ENCODE peak calls at places on chromosome 19, in six cellular contexts. D, W, G, V, Z and N are unnamed samples.

GRCh38 chr19:6847828-6848200 is 39.6 kb upstream of the ADGRE1 start:
- DNase-seq in D (no peak), W (no peak), G (no peak), V (no peak), Z (no peak), N (no peak)

GRCh38 chr19:57245959-57246358 is 5.5 kb downstream of the ZNF805 start:
- DNase-seq in D (no peak), W (no peak), G (no peak), V (no peak), Z (no peak), N (peak; percentile 64)

GRCh38 chr19:5667751-5668271 is 12.5 kb downstream of the MICOS13 start:
- DNase-seq in D (peak; percentile 90), W (no peak), G (no peak), V (no peak), Z (no peak), N (no peak)

GRCh38 chr19:10431943-10432735 is 11.8 kb downstream of the PDE4A start:
- DNase-seq in D (peak; percentile 85), W (no peak), G (no peak), V (peak; percentile 80), Z (peak; percentile 68), N (no peak)

GRCh38 chr19:44608391-44608821 is 5.0 kb upstream of the IGSF23 start:
- DNase-seq in D (no peak), W (no peak), G (no peak), V (no peak), Z (no peak), N (no peak)

GRCh38 chr19:2503521-2504109 is 27.7 kb downstream of the GADD45B start:
- DNase-seq in D (peak; percentile 79), W (no peak), G (no peak), V (no peak), Z (no peak), N (no peak)

GRCh38 chr19:51135004-51135403 is 7.1 kb upstream of the SIGLEC7 start:
- DNase-seq in D (no peak), W (no peak), G (no peak), V (no peak), Z (no peak), N (no peak)

GRCh38 chr19:8316351-8317125 is 4.6 kb downstream of the NDUFA7 start:
- DNase-seq in D (no peak), W (no peak), G (no peak), V (no peak), Z (no peak), N (no peak)

GRCh38 chr19:5323475-5323811 is 17.2 kb downstream of the PTPRS start:
- DNase-seq in D (no peak), W (no peak), G (no peak), V (no peak), Z (no peak), N (no peak)

GRCh38 chr19:39390460-39390758 is 497 bp downstream of the PAF1 start:
- DNase-seq in D (no peak), W (no peak), G (no peak), V (no peak), Z (peak; percentile 63), N (no peak)

GRCh38 chr19:15479391-15480345 is at the start of gene PGLYRP2:
- DNase-seq in D (peak; percentile 65), W (no peak), G (no peak), V (no peak), Z (no peak), N (no peak)

GRCh38 chr19:5536337-5536894 is 31.3 kb downstream of the TINCR start:
- DNase-seq in D (peak; percentile 97), W (no peak), G (peak; percentile 63), V (peak; percentile 37), Z (no peak), N (peak; percentile 91)

GRCh38 chr19:50649433-50650391 is at the start of gene C19orf81:
- DNase-seq in D (peak; percentile 93), W (no peak), G (no peak), V (no peak), Z (no peak), N (no peak)

GRCh38 chr19:42919757-42920079 is 2.0 kb upstream of the PSG6 start:
- DNase-seq in D (no peak), W (no peak), G (no peak), V (no peak), Z (no peak), N (peak; percentile 60)

GRCh38 chr19:1837625-1838105 is 10.6 kb downstream of the REXO1 start:
- DNase-seq in D (peak; percentile 93), W (no peak), G (no peak), V (no peak), Z (no peak), N (no peak)

GRCh38 chr19:41862445-41862986 is 2.5 kb downstream of the RPS19 start:
- DNase-seq in D (no peak), W (no peak), G (no peak), V (no peak), Z (no peak), N (no peak)

GRCh38 chr19:1896508-1896907 is 8.7 kb upstream of the ADAT3 start:
- DNase-seq in D (no peak), W (no peak), G (no peak), V (no peak), Z (no peak), N (no peak)

GRCh38 chr19:57403737-57404537 is 7.0 kb upstream of the ZNF17 start:
- DNase-seq in D (peak; percentile 44), W (no peak), G (no peak), V (no peak), Z (no peak), N (no peak)

GRCh38 chr19:23762884-23763711 is 4.4 kb upstream of the ZNF681 start:
- DNase-seq in D (peak; percentile 95), W (peak; percentile 27), G (peak; percentile 85), V (peak; percentile 88), Z (peak; percentile 24), N (peak; percentile 94)

GRCh38 chr19:42547927-42548326 is 19.6 kb upstream of the CEACAM1 start:
- DNase-seq in D (no peak), W (no peak), G (no peak), V (no peak), Z (no peak), N (no peak)

GRCh38 chr19:15587663-15588062 is 27.4 kb upstream of the CYP4F8 start:
- DNase-seq in D (no peak), W (no peak), G (peak; percentile 52), V (peak; percentile 28), Z (peak; percentile 49), N (peak; percentile 51)

GRCh38 chr19:45195764-45196163 is 17.2 kb downstream of the BLOC1S3 start:
- DNase-seq in D (no peak), W (no peak), G (no peak), V (no peak), Z (no peak), N (no peak)

GRCh38 chr19:54465367-54466109 is 2.0 kb upstream of the LENG9 start:
- DNase-seq in D (no peak), W (no peak), G (no peak), V (no peak), Z (no peak), N (no peak)

GRCh38 chr19:12670159-12670928 is 3.7 kb downstream of the WDR83 start:
- DNase-seq in D (peak; percentile 41), W (no peak), G (no peak), V (no peak), Z (no peak), N (no peak)
- TF ChIP-seq CTCF in D (no peak), W (no peak), G (no peak), V (no peak), Z (no peak), N (no peak)

DNA sequence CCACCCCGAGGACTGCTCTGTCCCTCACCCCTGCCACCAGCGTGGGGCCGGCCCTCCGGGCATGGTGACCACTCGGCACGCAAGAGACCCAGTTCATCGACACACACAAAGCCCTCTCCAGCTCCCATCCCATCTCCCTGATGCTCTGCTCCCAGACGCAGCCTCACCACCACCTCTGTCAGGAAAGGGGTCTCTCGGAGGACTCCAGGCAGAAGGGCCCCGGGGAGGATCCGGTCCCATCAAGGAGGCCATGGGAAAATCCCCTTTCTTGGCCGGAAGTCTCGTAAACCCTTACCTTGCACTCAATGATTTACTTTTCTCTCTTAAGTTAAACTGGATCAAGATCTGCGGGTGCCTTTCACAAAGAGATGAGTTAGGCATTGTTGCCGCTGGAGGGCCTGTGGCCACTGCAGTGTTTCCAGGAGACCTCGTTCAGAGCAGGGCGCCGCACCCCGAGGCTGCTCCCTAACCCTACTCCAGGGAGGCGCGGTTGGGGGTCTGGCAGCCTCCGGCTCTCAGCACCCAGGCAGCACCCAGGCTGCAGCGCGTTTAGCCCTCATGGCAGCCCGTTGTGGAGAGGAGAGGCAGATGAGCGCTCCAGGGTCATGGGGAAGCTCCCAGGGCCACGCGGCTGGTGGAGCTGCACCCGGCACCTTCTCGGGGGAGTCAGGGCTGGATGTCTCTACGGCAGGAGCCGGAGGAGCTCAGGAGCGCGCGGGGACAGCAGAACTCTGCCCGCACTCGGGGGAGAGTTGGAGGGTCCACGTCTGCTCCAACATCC is 31.0 kb downstream of the C2CD4C start:
- DNase-seq in D (peak; percentile 48), W (no peak), G (no peak), V (no peak), Z (no peak), N (no peak)
- TF ChIP-seq CTCF in D (no peak), W (no peak), G (no peak), V (no peak), Z (no peak), N (no peak)

DNA sequence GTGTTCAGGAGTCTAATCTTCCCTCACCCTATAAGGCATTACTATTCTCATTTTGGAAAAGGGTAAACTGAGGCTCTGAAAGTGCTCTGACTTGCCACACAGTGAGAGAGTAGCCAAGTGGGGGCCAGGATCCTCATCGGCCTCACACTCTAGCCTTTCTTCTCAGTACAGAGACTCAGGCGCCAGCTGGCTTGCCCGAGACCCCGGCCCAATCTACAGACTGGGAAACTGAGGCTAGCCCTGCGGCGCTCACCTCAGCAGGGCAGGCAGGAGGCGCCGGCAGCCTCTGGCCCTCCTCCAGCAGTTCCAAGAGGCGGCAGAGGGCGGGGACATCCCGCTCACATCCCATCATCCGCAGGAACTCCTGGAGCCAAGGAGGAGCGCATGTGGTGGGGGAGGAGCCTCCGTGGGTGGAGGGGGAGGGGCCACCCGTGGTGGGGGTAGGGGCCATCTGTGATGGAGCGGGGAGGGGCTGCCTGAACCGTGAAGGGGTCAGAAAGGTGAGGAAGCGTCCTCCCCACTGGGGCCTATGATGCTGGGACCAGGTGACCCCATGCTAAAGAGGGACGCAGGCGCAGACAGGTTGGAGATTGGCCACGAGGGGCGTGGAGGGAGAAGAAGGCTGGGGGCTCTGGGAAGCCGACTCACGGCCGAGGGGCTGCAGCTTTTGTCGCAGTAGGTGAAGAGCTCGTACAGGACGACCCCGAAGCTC is 8.7 kb upstream of the INSL3 start:
- DNase-seq in D (peak; percentile 96), W (no peak), G (no peak), V (peak; percentile 29), Z (no peak), N (no peak)
- TF ChIP-seq CTCF in D (peak; percentile 14), W (no peak), G (no peak), V (no peak), Z (no peak), N (no peak)

DNA sequence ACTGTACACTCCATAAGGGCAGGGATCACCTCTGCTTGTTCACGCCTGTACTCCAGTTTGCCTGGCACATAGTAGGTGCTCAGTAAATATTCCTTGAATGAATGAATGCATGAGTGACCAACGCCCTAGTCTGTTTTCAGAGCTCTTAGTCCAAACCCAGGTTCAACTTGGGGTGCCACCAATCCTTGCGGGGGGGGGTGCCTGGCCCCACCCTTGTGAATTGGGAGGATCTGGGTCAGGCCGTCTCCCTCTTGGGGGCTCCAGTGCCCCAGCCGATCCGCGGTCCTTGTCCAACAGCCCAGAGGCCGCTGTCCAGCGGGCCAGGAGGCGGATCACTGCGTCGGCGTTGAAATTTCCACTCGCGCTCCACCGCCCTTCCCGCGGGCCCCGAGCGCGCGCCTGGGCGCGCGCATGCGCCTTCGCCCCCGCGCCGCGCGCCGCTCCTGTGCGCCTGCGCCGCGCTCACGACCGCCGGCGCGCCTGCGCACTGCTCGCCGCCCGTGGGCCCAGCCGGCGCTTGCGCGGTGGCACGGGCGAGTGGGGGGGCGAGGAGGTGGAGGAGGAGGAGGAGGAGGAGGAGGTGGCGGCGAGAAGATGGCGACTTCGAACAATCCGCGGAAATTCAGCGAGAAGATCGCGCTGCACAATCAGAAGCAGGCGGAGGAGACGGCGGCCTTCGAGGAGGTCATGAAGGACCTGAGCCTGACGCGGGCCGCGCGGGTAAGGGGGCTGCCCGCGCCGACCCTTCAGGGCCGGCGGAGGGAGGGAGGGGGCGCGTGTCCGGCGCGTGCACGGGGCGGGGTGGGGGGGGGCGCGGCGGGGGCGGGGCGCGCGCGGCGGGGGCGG is at the start of gene CRTC1:
- DNase-seq in D (peak; percentile 94), W (peak; percentile 73), G (peak; percentile 78), V (peak; percentile 91), Z (peak; percentile 80), N (peak; percentile 98)
- TF ChIP-seq CTCF in D (no peak), W (no peak), G (no peak), V (no peak), Z (no peak), N (peak; percentile 5)